ENCODE peak calls at places on chromosomes 1 and 21, in nine cellular contexts. Q is D341Med; P is fibroblast of gingiva; H is fibroblast of villous mesenchyme; W is NCI-H345; B is ureter; S is IMR-90; A is stimulated activated CD8-positive, alpha-beta memory T cell treated with anti-CD3 and anti-CD28 coated beads, Interleukin-7, amount 100 ng/mL, for 1 hour; C is coronary artery. E is an unnamed sample.

GRCh38 chr1:218779341-218779831 is 394.3 kb upstream of the LYPLAL1 start:
- DNase-seq in W (no peak), S (peak; percentile 64), B (no peak), A (no peak), C (no peak), Q (no peak), P (no peak), H (no peak), E (no peak)

GRCh38 chr1:228020686-228021525 is 14.1 kb downstream of the WNT3A start:
- DNase-seq in B (no peak), S (no peak), Q (peak; percentile 31), C (peak; percentile 64), W (no peak), H (no peak), P (no peak), A (no peak), E (no peak)

GRCh38 chr1:41735587-41736290 is 183.0 kb downstream of the HIVEP3 start:
- DNase-seq in H (peak; percentile 21), Q (no peak), A (no peak), S (no peak), P (no peak), W (peak; percentile 70), B (no peak), C (no peak), E (no peak)

GRCh38 chr1:212819704-212820103 is 27.7 kb downstream of the SPATA45 start:
- DNase-seq in W (no peak), S (peak; percentile 26), C (no peak), B (no peak), P (no peak), H (peak; percentile 92), A (no peak), Q (no peak), E (no peak)

GRCh38 chr1:162704673-162705424 is 72.6 kb downstream of the DDR2 start:
- DNase-seq in H (no peak), S (no peak), Q (no peak), P (no peak), W (no peak), A (no peak), B (no peak), C (no peak), E (no peak)

GRCh38 chr1:40945491-40945973 is 34.0 kb upstream of the CTPS1 start:
- DNase-seq in C (no peak), Q (no peak), P (peak; percentile 48), A (no peak), S (peak; percentile 22), B (no peak), H (peak; percentile 41), W (no peak), E (no peak)

GRCh38 chr1:92577251-92577895 is 90.6 kb upstream of the GFI1 start:
- DNase-seq in B (no peak), P (peak; percentile 3), W (no peak), H (peak; percentile 26), Q (no peak), C (no peak), A (no peak), S (peak; percentile 29), E (no peak)

GRCh38 chr1:48627467-48627866 is 149.2 kb downstream of the BEND5 start:
- DNase-seq in B (no peak), S (no peak), W (no peak), P (no peak), A (no peak), Q (no peak), H (no peak), C (no peak), E (peak; percentile 11)

GRCh38 chr1:154739654-154740053 is 130.4 kb downstream of the KCNN3 start:
- DNase-seq in W (no peak), P (no peak), B (no peak), S (no peak), Q (no peak), C (peak; percentile 73), A (no peak), H (no peak), E (no peak)

GRCh38 chr1:110008971-110009565 is 24.5 kb downstream of the AHCYL1 start:
- DNase-seq in W (no peak), C (no peak), Q (no peak), P (no peak), B (no peak), S (no peak), A (no peak), H (no peak), E (no peak)

GRCh38 chr1:217018648-217019047 is 295.4 kb upstream of the ESRRG start:
- DNase-seq in P (no peak), Q (no peak), W (no peak), A (no peak), C (no peak), S (no peak), B (no peak), H (no peak), E (no peak)

GRCh38 chr1:24020032-24020431 is 39.9 kb upstream of the SRSF10 start:
- DNase-seq in B (no peak), A (no peak), P (peak; percentile 31), S (peak; percentile 70), Q (no peak), H (peak; percentile 71), C (peak; percentile 82), W (no peak), E (no peak)

GRCh38 chr1:232249834-232250233 is 380.1 kb downstream of the SIPA1L2 start:
- DNase-seq in Q (no peak), A (no peak), B (no peak), P (no peak), S (no peak), H (no peak), W (no peak), C (no peak), E (no peak)

GRCh38 chr1:57017201-57017600 is 51.4 kb upstream of the C8B start:
- DNase-seq in B (no peak), S (peak; percentile 16), H (no peak), W (peak; percentile 46), A (no peak), Q (no peak), P (no peak), C (no peak), E (no peak)

GRCh38 chr1:29974345-29974744 is 738.0 kb downstream of the PTPRU start:
- DNase-seq in S (peak; percentile 88), W (no peak), C (no peak), Q (no peak), A (no peak), P (peak; percentile 20), B (no peak), H (peak; percentile 46), E (no peak)

GRCh38 chr1:231727171-231727570 is 100.6 kb downstream of the DISC1 start:
- DNase-seq in H (no peak), B (no peak), S (no peak), C (no peak), P (peak; percentile 24), W (no peak), A (no peak), Q (no peak), E (peak; percentile 56)

GRCh38 chr21:42550817-42551216 is 37.2 kb downstream of the SLC37A1 start:
- DNase-seq in Q (no peak), B (no peak), P (no peak), A (no peak), C (no peak), S (no peak), H (no peak), W (peak; percentile 58), E (no peak)

GRCh38 chr1:150322310-150322709 is 977 bp downstream of the PRPF3 start:
- DNase-seq in Q (no peak), W (no peak), A (no peak), S (peak; percentile 15), H (peak; percentile 69), C (no peak), P (peak; percentile 28), B (no peak), E (no peak)

GRCh38 chr21:45352621-45353125 is 52.3 kb upstream of the COL18A1 start:
- DNase-seq in A (no peak), H (no peak), S (no peak), P (no peak), W (no peak), C (no peak), B (no peak), Q (no peak), E (no peak)

GRCh38 chr1:156703336-156703735 is 2.0 kb downstream of the CRABP2 start:
- DNase-seq in W (no peak), Q (peak; percentile 28), A (no peak), B (no peak), P (no peak), C (no peak), H (no peak), S (no peak), E (no peak)

GRCh38 chr1:2611034-2611501 is 21.7 kb downstream of the MMEL1 start:
- DNase-seq in C (peak; percentile 67), Q (peak; percentile 56), P (no peak), W (peak; percentile 88), A (no peak), H (peak; percentile 6), B (no peak), S (no peak), E (no peak)

GRCh38 chr1:94739521-94740061 is 80.6 kb upstream of the SLC44A3 start:
- DNase-seq in A (no peak), C (peak; percentile 87), P (peak; percentile 96), Q (no peak), B (no peak), H (peak; percentile 97), S (peak; percentile 97), W (no peak), E (no peak)

GRCh38 chr1:225845097-225845496 is 35.2 kb downstream of the EPHX1 start:
- DNase-seq in P (no peak), H (no peak), C (no peak), W (no peak), Q (no peak), B (no peak), A (no peak), S (no peak), E (no peak)

GRCh38 chr1:209012443-209013196 is 570.9 kb upstream of the CAMK1G start:
- DNase-seq in W (peak; percentile 51), H (no peak), A (no peak), P (no peak), B (no peak), C (no peak), Q (no peak), S (no peak), E (no peak)

GRCh38 chr1:11944358-11944981 is 10.0 kb downstream of the PLOD1 start:
- DNase-seq in C (no peak), Q (peak; percentile 47), S (no peak), B (no peak), A (no peak), W (peak; percentile 84), P (no peak), H (no peak), E (peak; percentile 91)

GRCh38 chr1:172268237-172268636 is 152.2 kb upstream of the C1orf105 start:
- DNase-seq in C (no peak), H (no peak), P (peak; percentile 84), S (no peak), B (no peak), Q (no peak), A (no peak), W (no peak), E (no peak)

GRCh38 chr1:227770812-227771211 is 35.6 kb downstream of the SNAP47 start:
- DNase-seq in P (no peak), C (no peak), A (no peak), B (no peak), S (no peak), Q (no peak), W (no peak), H (no peak), E (no peak)

GRCh38 chr1:169812131-169812530 is 17.4 kb upstream of the METTL18 start:
- DNase-seq in W (no peak), S (no peak), H (no peak), C (no peak), A (no peak), Q (no peak), B (no peak), P (no peak), E (no peak)

GRCh38 chr1:1434131-1434811 is 1.2 kb upstream of the VWA1 start:
- DNase-seq in H (no peak), A (no peak), W (no peak), P (no peak), C (no peak), S (no peak), Q (peak; percentile 33), B (peak; percentile 88), E (peak; percentile 41)

GRCh38 chr1:58968360-58968952 is 184.6 kb upstream of the JUN start:
- DNase-seq in P (peak; percentile 86), W (no peak), S (peak; percentile 46), B (peak; percentile 82), A (no peak), Q (no peak), H (peak; percentile 63), C (no peak), E (peak; percentile 85)

GRCh38 chr1:24418898-24419628 is 3.5 kb downstream of the NIPAL3 start:
- DNase-seq in B (peak; percentile 61), A (no peak), C (no peak), Q (no peak), H (peak; percentile 38), P (peak; percentile 24), W (no peak), S (peak; percentile 38), E (no peak)

E was measured in NCI-H2171 treated with DMSO at 0.1 percent for 48 hours.